ENCODE peak calls at places on chromosome 11, in ten cellular contexts. J is Caki2; E is right cardiac atrium; I is head of caudate nucleus; V is effector CD4-positive, alpha-beta T cell; T is GM12891; C is trophoblast cell; B is A549; X is activated gamma-delta T cell; P is stimulated activated CD8-positive, alpha-beta memory T cell treated with anti-CD3 and anti-CD28 coated beads, Interleukin-7, amount 100 ng/mL, for 1 hour. A is an unnamed sample.

GRCh38 chr11:129434641-129435498 is 59.2 kb downstream of the BARX2 start:
- DNase-seq in V (no peak), X (no peak), P (no peak), B (no peak), C (no peak), T (no peak), I (no peak), J (peak), E (no peak), A (no peak)

GRCh38 chr11:36055356-36055755 is 111.5 kb downstream of the LDLRAD3 start:
- DNase-seq in C (no peak), E (no peak), V (no peak), X (no peak), I (no peak), B (no peak), J (no peak), P (no peak), T (no peak), A (no peak)

GRCh38 chr11:74720596-74721478 is 10.4 kb downstream of the CHRDL2 start:
- DNase-seq in V (no peak), X (no peak), I (peak), T (no peak), J (no peak), E (peak), P (no peak), C (peak), B (no peak), A (no peak)

GRCh38 chr11:69306821-69307220 is 12.9 kb downstream of the MYEOV start:
- DNase-seq in B (no peak), V (no peak), J (no peak), P (no peak), I (no peak), E (no peak), C (no peak), X (no peak), T (no peak), A (no peak)

GRCh38 chr11:22244986-22245592 is 52.2 kb downstream of the ANO5 start:
- DNase-seq in I (peak), V (peak), C (peak), E (peak), J (peak), P (no peak), X (no peak), T (no peak), B (peak), A (no peak)

GRCh38 chr11:48105096-48105990 is 111.3 kb upstream of the OR4B1 start:
- DNase-seq in V (no peak), I (no peak), B (no peak), X (no peak), C (no peak), E (no peak), T (no peak), P (no peak), J (no peak), A (no peak)

GRCh38 chr11:61281581-61282250 is 13.4 kb downstream of the VWCE start:
- DNase-seq in E (peak), B (peak), P (no peak), V (no peak), T (peak), J (peak), I (no peak), C (peak), X (no peak), A (peak)

GRCh38 chr11:27473017-27473406 is 422 bp upstream of the LGR4 start:
- DNase-seq in J (peak), E (no peak), I (no peak), X (no peak), C (peak), B (no peak), P (no peak), V (no peak), T (no peak), A (no peak)

GRCh38 chr11:117009905-117010605 is 88.2 kb downstream of the SIK3 start:
- DNase-seq in V (no peak), B (no peak), C (peak), X (no peak), J (no peak), T (no peak), P (no peak), E (no peak), I (no peak), A (no peak)

GRCh38 chr11:45658292-45658991 is 7.0 kb downstream of the CHST1 start:
- DNase-seq in T (no peak), I (peak), B (no peak), P (no peak), E (peak), J (peak), C (no peak), X (no peak), V (no peak), A (peak)

GRCh38 chr11:57481915-57482781 is 21.8 kb downstream of the RTN4RL2 start:
- DNase-seq in C (no peak), B (no peak), J (no peak), X (no peak), E (no peak), I (no peak), T (no peak), V (no peak), P (no peak), A (peak)

GRCh38 chr11:118658372-118659313 is 20.8 kb downstream of the TREH start:
- DNase-seq in T (no peak), J (peak), V (no peak), I (no peak), E (no peak), B (no peak), P (no peak), C (no peak), X (no peak), A (no peak)

A was measured in upper lobe of left lung.